ENCODE peak calls at places on chromosome 13, in five cellular contexts. E, S, L, Z and B are unnamed samples.

GRCh38 chr13:98557934-98558630 is 18.8 kb downstream of the STK24 start:
- DNase-seq in E (no peak), S (peak; percentile 85), L (no peak), Z (no peak), B (no peak)

GRCh38 chr13:25977216-25977615 is 74.6 kb downstream of the SHISA2 start:
- DNase-seq in E (no peak), S (no peak), L (peak; percentile 10), Z (no peak), B (no peak)

GRCh38 chr13:113947321-113948033 is 26.4 kb downstream of the C13orf46 start:
- DNase-seq in E (peak; percentile 42), S (peak; percentile 76), L (no peak), Z (peak; percentile 19), B (peak; percentile 82)

GRCh38 chr13:102620512-102620911 is 23.7 kb downstream of the TPP2 start:
- DNase-seq in E (no peak), S (no peak), L (no peak), Z (no peak), B (no peak)

GRCh38 chr13:45781553-45782326 is 69.8 kb downstream of the SIAH3 start:
- DNase-seq in E (peak; percentile 75), S (peak; percentile 5), L (no peak), Z (no peak), B (peak; percentile 83)

GRCh38 chr13:49400755-49401659 is 42.9 kb downstream of the CAB39L start:
- DNase-seq in E (no peak), S (peak; percentile 40), L (peak; percentile 97), Z (peak; percentile 74), B (no peak)

GRCh38 chr13:51942189-51942588 is 69.1 kb downstream of the ATP7B start:
- DNase-seq in E (no peak), S (no peak), L (no peak), Z (no peak), B (no peak)

GRCh38 chr13:36006895-36007294 is 124.3 kb downstream of the DCLK1 start:
- DNase-seq in E (no peak), S (no peak), L (no peak), Z (no peak), B (no peak)

GRCh38 chr13:52851153-52851962 is 2.9 kb upstream of the PCDH8 start:
- DNase-seq in E (peak; percentile 26), S (peak; percentile 59), L (peak; percentile 73), Z (peak; percentile 59), B (peak; percentile 22)

DNA sequence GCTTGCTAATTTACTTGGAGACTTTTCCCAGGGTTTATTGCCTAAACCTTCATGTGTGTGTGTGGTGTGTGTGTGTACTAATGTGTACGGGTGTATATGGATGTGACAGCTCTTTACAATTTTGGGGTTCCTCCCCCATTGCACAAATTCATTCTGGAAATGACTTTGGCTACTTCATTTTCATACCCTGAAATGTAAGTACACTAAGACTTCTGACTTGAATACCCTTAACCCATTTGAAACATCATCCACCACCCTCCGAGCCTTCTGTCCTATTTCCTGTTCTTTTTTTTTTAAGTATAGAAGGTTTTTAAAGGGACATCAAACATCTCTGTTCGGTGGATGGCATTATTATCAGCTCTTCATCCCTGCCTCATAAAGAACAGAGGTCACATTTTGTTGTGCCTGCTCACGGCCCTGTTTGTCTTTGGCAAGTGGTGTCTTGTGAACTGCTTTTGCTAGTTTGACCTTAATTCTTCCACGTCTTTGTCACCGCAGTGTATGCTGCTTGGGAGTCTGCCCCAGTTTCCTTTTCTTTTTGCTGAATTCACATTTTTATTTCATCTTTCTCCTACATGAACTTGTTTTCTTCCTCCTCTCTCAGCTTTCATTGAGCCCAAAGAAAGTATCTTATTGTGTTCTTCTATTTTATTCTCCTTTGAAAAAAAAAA is 228.3 kb downstream of the FOXO1 start:
- DNase-seq in E (no peak), S (peak; percentile 37), L (no peak), Z (no peak), B (no peak)
- H3K4me1 ChIP-seq in E (peaks cover 52% of the 10 kb centered on the region), S (peaks cover 10% of the 10 kb centered on the region), L (peaks cover 14% of the 10 kb centered on the region), Z (peaks cover 5% of the 10 kb centered on the region), B (peaks cover 17% of the 10 kb centered on the region)

DNA sequence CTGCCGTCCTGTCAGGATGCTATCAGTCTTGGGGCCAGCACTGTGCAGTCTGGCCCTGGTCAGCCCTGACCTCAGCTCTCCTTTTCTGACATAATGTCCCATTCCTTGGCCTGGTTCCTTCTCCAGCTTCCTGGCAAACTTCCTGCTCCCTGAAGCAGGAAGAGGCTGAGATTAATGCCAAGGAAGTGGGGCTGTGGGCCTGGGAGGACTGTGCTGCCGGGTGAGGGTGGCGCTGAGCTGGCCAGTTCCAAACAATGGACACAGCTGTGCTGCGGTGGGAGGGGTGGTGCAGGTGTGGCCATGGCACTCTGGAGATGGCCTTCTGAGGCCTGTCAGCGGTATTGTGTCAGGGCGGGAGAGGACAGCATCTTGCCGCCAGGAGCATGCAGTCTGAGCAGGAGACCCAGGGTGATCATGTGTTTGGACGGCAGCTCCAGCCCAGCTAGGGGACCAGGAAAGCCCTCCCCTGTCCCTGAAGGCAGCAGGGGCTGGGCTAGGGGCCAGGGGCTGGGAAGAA is 30.9 kb downstream of the TUBA3C start:
- DNase-seq in E (no peak), S (no peak), L (no peak), Z (no peak), B (peak; percentile 24)
- H3K9me3 ChIP-seq in E (peaks cover 8% of the 10 kb centered on the region), S (no peaks in the 10 kb centered on the region), L (no peaks in the 10 kb centered on the region), Z (peaks cover 4% of the 10 kb centered on the region), B (no peaks in the 10 kb centered on the region)

GRCh38 chr13:40651866-40652587 is 14.4 kb downstream of the FOXO1 start:
- DNase-seq in E (no peak), S (no peak), L (no peak), Z (no peak), B (no peak)

GRCh38 chr13:40652588-40652940 is 13.9 kb downstream of the FOXO1 start:
- DNase-seq in E (no peak), S (no peak), L (no peak), Z (no peak), B (no peak)

GRCh38 chr13:40648841-40649240 is 17.6 kb downstream of the FOXO1 start:
- DNase-seq in E (no peak), S (no peak), L (peak; percentile 36), Z (no peak), B (no peak)

GRCh38 chr13:40644838-40645620 is 21.4 kb downstream of the FOXO1 start:
- DNase-seq in E (no peak), S (peak; percentile 36), L (no peak), Z (peak; percentile 61), B (no peak)

GRCh38 chr13:40648040-40648439 is 18.4 kb downstream of the FOXO1 start:
- DNase-seq in E (no peak), S (no peak), L (no peak), Z (no peak), B (no peak)
- H3K4me1 ChIP-seq in E (peaks cover 87% of the 10 kb centered on the region), S (peaks cover 33% of the 10 kb centered on the region), L (peaks cover 33% of the 10 kb centered on the region), Z (peaks cover 35% of the 10 kb centered on the region), B (peaks cover 23% of the 10 kb centered on the region)

DNA sequence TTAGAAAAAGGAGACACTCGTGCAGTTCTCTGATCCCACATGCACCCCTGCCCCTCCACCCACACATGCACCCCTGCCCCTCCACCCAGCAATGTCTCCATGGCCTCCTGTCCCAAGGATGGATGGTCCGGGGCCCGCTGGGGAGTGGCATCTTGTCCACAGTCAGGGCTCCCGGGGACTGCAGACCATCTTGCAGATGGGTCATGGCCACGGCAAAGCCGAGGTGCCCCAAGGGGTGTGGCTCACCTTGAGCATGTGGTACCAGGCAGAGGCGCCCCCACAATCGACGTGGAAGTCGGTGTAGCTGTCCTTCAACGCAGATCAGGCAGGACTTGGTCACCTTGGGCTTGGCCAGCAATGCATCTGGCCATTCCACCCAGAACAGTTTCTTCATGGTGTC is 216.7 kb downstream of the TUBA3C start:
- DNase-seq in E (no peak), S (no peak), L (no peak), Z (no peak), B (no peak)
- H3K9me3 ChIP-seq in E (no peaks in the 10 kb centered on the region), S (no peaks in the 10 kb centered on the region), L (peaks cover 7% of the 10 kb centered on the region), Z (no peaks in the 10 kb centered on the region), B (no peaks in the 10 kb centered on the region)